ENCODE peak calls at places on chromosomes 11 and 22, in four cellular contexts. E is CD8-positive, alpha-beta T cell; J is lung; R is body of pancreas. U is an unnamed sample.

GRCh38 chr22:22999473-22999872 is 70.8 kb upstream of the GNAZ start:
- DNase-seq in E (no peak), J (no peak), R (no peak), U (no peak)

GRCh38 chr22:39808087-39808486 is 85.5 kb downstream of the ENTHD1 start:
- DNase-seq in E (peak), J (no peak), R (no peak), U (no peak)

GRCh38 chr11:2770556-2771301 is 70.9 kb upstream of the KCNQ1OT1 start:
- DNase-seq in E (no peak), J (peak), R (peak), U (peak)

GRCh38 chr11:2447253-2447950 is 2.6 kb downstream of the KCNQ1 start:
- DNase-seq in E (no peak), J (no peak), R (no peak), U (no peak)

GRCh38 chr22:38462960-38463784 is 4.7 kb upstream of the KDELR3 start:
- DNase-seq in E (no peak), J (no peak), R (peak), U (no peak)

GRCh38 chr11:74780277-74780870 is 31.7 kb downstream of the RNF169 start:
- DNase-seq in E (no peak), J (no peak), R (no peak), U (no peak)

GRCh38 chr22:29765905-29766631 is 739 bp downstream of the ZMAT5 start:
- DNase-seq in E (no peak), J (no peak), R (no peak), U (no peak)

GRCh38 chr22:50315289-50316113 is 8.1 kb upstream of the PLXNB2 start:
- DNase-seq in E (no peak), J (no peak), R (no peak), U (no peak)

DNA sequence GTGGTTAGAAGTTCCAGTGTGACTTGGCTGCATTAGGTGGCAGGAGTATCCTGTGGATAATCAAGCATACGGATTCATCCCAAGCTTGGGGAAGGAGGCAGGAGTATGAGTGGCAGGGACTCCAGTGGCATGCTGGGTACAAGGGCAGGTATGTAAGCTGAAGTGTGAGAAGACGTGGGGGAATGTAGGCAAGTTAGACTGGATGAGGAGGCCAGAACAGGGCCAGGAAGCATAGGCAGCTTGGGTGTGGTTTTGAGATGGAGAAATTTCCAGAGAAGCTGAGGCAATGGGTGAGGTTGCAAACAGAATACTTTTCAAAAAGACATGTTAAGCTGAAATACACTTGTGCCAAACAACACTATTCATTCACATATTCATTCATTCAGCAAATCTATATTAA is 43.1 kb upstream of the AMOTL1 start:
- DNase-seq in E (no peak), J (no peak), R (no peak), U (no peak)
- TF ChIP-seq CTCF in E (no peak), J (no peak), R (no peak), U (no peak)

GRCh38 chr11:19816040-19816439 is 103.4 kb downstream of the NAV2 start:
- DNase-seq in E (no peak), J (no peak), R (peak), U (no peak)

GRCh38 chr11:19812096-19812495 is 99.5 kb downstream of the NAV2 start:
- DNase-seq in E (no peak), J (no peak), R (no peak), U (no peak)

GRCh38 chr11:19812710-19813109 is 100.1 kb downstream of the NAV2 start:
- DNase-seq in E (no peak), J (no peak), R (no peak), U (no peak)

GRCh38 chr11:19813158-19813879 is 100.7 kb downstream of the NAV2 start:
- DNase-seq in E (no peak), J (no peak), R (no peak), U (no peak)

GRCh38 chr11:19814421-19814820 is 101.8 kb downstream of the NAV2 start:
- DNase-seq in E (no peak), J (no peak), R (no peak), U (no peak)
- TF ChIP-seq CTCF in E (no peak), J (no peak), R (peak), U (no peak)

GRCh38 chr11:41612415-41612814 is 153.0 kb upstream of the LRRC4C start:
- DNase-seq in E (no peak), J (no peak), R (no peak), U (no peak)
- TF ChIP-seq CTCF in E (no peak), J (no peak), R (no peak), U (no peak)

GRCh38 chr22:20741634-20742581 is 32.0 kb upstream of the SERPIND1 start:
- DNase-seq in E (peak), J (no peak), R (peak), U (no peak)
- TF ChIP-seq CTCF in E (peak), J (peak), R (peak), U (peak)

GRCh38 chr11:16630651-16631050 is 107.8 kb upstream of the C11orf58 start:
- DNase-seq in E (no peak), J (no peak), R (no peak), U (no peak)

DNA sequence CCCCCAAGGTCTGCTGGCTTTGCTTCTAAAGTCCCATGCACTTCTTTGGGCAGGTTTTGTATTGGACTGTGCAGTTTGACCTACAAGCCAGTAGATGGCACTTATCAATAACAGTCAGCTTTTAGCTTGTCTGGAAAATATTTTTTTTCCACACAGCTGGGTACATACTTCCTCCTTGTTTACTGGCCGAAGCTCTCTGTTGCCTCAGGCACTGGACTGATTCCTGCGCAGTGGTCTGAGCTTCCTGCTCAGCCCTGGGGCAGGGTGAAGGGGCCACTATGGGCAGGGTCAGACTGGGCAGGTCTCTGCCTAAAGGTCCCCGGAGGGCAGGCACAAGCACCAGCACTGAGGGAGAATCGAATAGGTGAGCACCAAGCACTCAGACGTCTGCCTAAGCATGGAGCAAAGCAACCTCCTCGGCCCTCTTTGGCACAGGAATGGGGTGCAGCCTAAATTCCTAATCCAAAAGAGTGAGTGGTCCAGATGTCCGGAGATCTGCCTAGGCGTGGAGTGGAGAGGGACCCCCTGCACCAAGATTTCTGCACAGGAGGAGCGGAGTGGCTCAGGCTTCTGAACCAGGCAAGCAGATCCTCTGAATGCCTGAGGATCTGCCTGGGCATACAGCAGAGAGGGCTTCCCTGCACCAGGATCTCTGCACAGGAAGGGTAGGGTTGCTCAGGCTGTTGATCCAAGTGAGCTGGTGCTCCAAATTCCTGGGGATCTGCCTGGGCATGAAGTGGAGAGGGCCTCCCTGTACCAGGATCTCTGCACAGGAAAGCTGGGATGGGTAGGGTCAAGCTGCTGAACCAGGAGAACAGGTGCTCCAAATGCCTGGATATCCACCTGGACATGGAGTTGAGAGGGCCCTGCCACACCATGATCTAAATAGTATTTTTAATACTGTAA is 105.9 kb upstream of the C11orf58 start:
- DNase-seq in E (no peak), J (no peak), R (no peak), U (no peak)
- TF ChIP-seq CTCF in E (no peak), J (no peak), R (no peak), U (peak)

DNA sequence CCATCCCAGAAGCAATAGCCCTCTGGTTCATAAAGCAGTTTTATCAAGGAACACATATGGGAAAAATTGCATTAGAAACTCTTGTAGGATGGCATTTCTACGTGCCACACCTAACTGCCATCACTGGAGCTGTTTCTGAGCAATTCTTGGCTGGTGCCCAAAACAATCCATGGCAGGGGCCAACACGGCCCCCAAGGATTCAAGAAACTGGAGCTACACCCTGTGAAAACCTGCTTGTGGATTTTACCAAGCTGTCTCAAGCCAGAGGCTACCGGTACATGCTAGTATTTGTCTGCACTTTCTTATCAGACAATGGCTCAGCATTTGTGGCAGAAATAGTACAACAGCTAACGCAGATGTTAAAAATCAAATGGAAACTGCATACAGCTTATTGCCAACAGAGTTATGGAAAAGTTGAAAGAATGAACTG is 42.4 kb upstream of the GLYAT start:
- DNase-seq in E (no peak), J (no peak), R (no peak), U (no peak)
- TF ChIP-seq CTCF in E (no peak), J (no peak), R (no peak), U (no peak)

U was measured in mesothelial cell of epicardium.